ENCODE peak calls at places on chromosomes 11 and 22, in five cellular contexts. One of them, this sample, is unnamed.
A peak's percentile ranks its signal among the peaks of the same experiment; 100 is the strongest.

GRCh38 chr11:93025558-93026255 is 56.3 kb downstream of the MTNR1B start:
- DNase-seq in endodermal cell: no peak
- DNase-seq in H1: no peak
- DNase-seq in colonic mucosa: no peak
- DNase-seq in A549: no peak
- DNase-seq in this sample: no peak

GRCh38 chr11:87326594-87326993 is 288.9 kb downstream of the TMEM135 start:
- DNase-seq in endodermal cell: no peak
- DNase-seq in colonic mucosa: no peak
- DNase-seq in A549: no peak
- DNase-seq in H1: no peak
- DNase-seq in this sample: no peak

GRCh38 chr11:124736738-124737137 is 3.0 kb upstream of the NRGN start:
- DNase-seq in A549: no peak
- DNase-seq in endodermal cell: no peak
- DNase-seq in H1: no peak
- DNase-seq in colonic mucosa: no peak
- DNase-seq in this sample: no peak

GRCh38 chr11:126310229-126310991 is 6.5 kb downstream of the DCPS start:
- DNase-seq in A549: peak; percentile 63
- DNase-seq in H1: peak; percentile 82
- DNase-seq in endodermal cell: peak; percentile 92
- DNase-seq in colonic mucosa: peak; percentile 81
- DNase-seq in this sample: peak; percentile 85

GRCh38 chr11:133386852-133387251 is 145.4 kb downstream of the OPCML start:
- DNase-seq in A549: no peak
- DNase-seq in colonic mucosa: no peak
- DNase-seq in endodermal cell: no peak
- DNase-seq in H1: no peak
- DNase-seq in this sample: no peak

GRCh38 chr11:70090989-70091388 is 12.9 kb downstream of the ANO1 start:
- DNase-seq in A549: no peak
- DNase-seq in colonic mucosa: no peak
- DNase-seq in H1: no peak
- DNase-seq in endodermal cell: no peak
- DNase-seq in this sample: peak; percentile 41

GRCh38 chr22:46584081-46584903 is 35.9 kb upstream of the GRAMD4 start:
- DNase-seq in colonic mucosa: no peak
- DNase-seq in endodermal cell: peak; percentile 73
- DNase-seq in A549: no peak
- DNase-seq in H1: peak; percentile 61
- DNase-seq in this sample: no peak

GRCh38 chr11:3859373-3859881 is 4.0 kb downstream of the STIM1 start:
- DNase-seq in H1: no peak
- DNase-seq in A549: no peak
- DNase-seq in endodermal cell: peak; percentile 72
- DNase-seq in colonic mucosa: peak; percentile 69
- DNase-seq in this sample: peak; percentile 82

GRCh38 chr11:7597620-7598019 is 75.7 kb downstream of the CYB5R2 start:
- DNase-seq in endodermal cell: no peak
- DNase-seq in A549: no peak
- DNase-seq in colonic mucosa: peak; percentile 89
- DNase-seq in H1: no peak
- DNase-seq in this sample: no peak

GRCh38 chr11:77094841-77095365 is 7.7 kb upstream of the OMP start:
- DNase-seq in H1: no peak
- DNase-seq in colonic mucosa: no peak
- DNase-seq in endodermal cell: no peak
- DNase-seq in A549: no peak
- DNase-seq in this sample: no peak

GRCh38 chr22:36331912-36332622 is 55.7 kb downstream of the MYH9 start:
- DNase-seq in colonic mucosa: peak; percentile 78
- DNase-seq in A549: peak; percentile 18
- DNase-seq in H1: no peak
- DNase-seq in endodermal cell: peak; percentile 68
- DNase-seq in this sample: peak; percentile 59

GRCh38 chr22:41478891-41479521 is 10.1 kb downstream of the ACO2 start:
- DNase-seq in H1: no peak
- DNase-seq in colonic mucosa: no peak
- DNase-seq in A549: no peak
- DNase-seq in endodermal cell: no peak
- DNase-seq in this sample: no peak

GRCh38 chr22:47921906-47922305 is 1159.5 kb downstream of the TBC1D22A start:
- DNase-seq in A549: no peak
- DNase-seq in endodermal cell: no peak
- DNase-seq in H1: no peak
- DNase-seq in colonic mucosa: no peak
- DNase-seq in this sample: no peak

GRCh38 chr22:47918936-47919505 is 1156.6 kb downstream of the TBC1D22A start:
- DNase-seq in H1: no peak
- DNase-seq in A549: no peak
- DNase-seq in endodermal cell: no peak
- DNase-seq in colonic mucosa: no peak
- DNase-seq in this sample: no peak

GRCh38 chr22:47919893-47920292 is 1157.4 kb downstream of the TBC1D22A start:
- DNase-seq in H1: no peak
- DNase-seq in A549: no peak
- DNase-seq in endodermal cell: no peak
- DNase-seq in colonic mucosa: no peak
- DNase-seq in this sample: no peak

GRCh38 chr22:47920380-47920959 is 1158.0 kb downstream of the TBC1D22A start:
- DNase-seq in colonic mucosa: no peak
- DNase-seq in A549: no peak
- DNase-seq in H1: no peak
- DNase-seq in endodermal cell: no peak
- DNase-seq in this sample: no peak

GRCh38 chr22:47918276-47918928 is 1156.0 kb downstream of the TBC1D22A start:
- DNase-seq in A549: no peak
- DNase-seq in H1: no peak
- DNase-seq in colonic mucosa: no peak
- DNase-seq in endodermal cell: no peak
- DNase-seq in this sample: no peak
- H3K9me3 ChIP-seq in A549: no peaks in the 10 kb centered on the region
- H3K9me3 ChIP-seq in H1: peaks cover 49% of the 10 kb centered on the region
- H3K9me3 ChIP-seq in colonic mucosa: no peaks in the 10 kb centered on the region
- H3K9me3 ChIP-seq in endodermal cell: peaks cover 24% of the 10 kb centered on the region
- H3K9me3 ChIP-seq in this sample: no peaks in the 10 kb centered on the region

GRCh38 chr11:73242291-73243092 is 24.4 kb downstream of the P2RY2 start:
- DNase-seq in A549: peak; percentile 90
- DNase-seq in endodermal cell: peak; percentile 97
- DNase-seq in H1: peak; percentile 97
- DNase-seq in colonic mucosa: peak; percentile 74
- DNase-seq in this sample: peak; percentile 78
- H3K4me3 ChIP-seq in A549: no peak overlapping the region
- H3K4me3 ChIP-seq in endodermal cell: no peak overlapping the region
- H3K4me3 ChIP-seq in H1: peak overlapping the region; percentile 27
- H3K4me3 ChIP-seq in colonic mucosa: no peak overlapping the region
- H3K4me3 ChIP-seq in this sample: no peak overlapping the region

GRCh38 chr22:29266564-29267461 is 968 bp downstream of the RHBDD3 start:
- DNase-seq in H1: no peak
- DNase-seq in colonic mucosa: no peak
- DNase-seq in endodermal cell: peak; percentile 74
- DNase-seq in A549: no peak
- DNase-seq in this sample: peak; percentile 54
- H3K4me1 ChIP-seq in H1: peaks cover 6% of the 10 kb centered on the region
- H3K4me1 ChIP-seq in colonic mucosa: peaks cover 25% of the 10 kb centered on the region
- H3K4me1 ChIP-seq in endodermal cell: peaks cover 16% of the 10 kb centered on the region
- H3K4me1 ChIP-seq in A549: peaks cover 26% of the 10 kb centered on the region
- H3K4me1 ChIP-seq in this sample: peaks cover 25% of the 10 kb centered on the region

DNA sequence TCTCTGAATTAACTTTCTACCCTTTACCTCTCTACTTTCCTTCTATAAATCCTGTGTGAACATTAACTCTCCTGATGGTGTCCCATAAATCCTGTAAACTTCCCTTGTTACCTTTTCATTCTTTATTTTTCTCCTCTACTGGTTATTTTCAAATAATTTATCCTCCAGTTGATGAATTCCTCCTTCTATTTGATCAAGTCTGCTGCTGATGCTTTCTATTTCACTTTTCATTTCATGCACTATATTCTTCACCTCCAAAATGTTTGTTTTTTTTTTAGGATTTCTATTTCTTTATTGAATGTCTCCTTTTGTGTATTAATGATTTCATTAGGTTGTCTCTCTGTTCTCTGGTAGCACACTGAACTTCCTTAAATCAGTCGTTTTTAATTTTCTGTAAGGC is 68.6 kb downstream of the KCNQ1OT1 start:
- DNase-seq in colonic mucosa: no peak
- DNase-seq in A549: no peak
- DNase-seq in endodermal cell: no peak
- DNase-seq in H1: no peak
- DNase-seq in this sample: no peak
- H3K9me3 ChIP-seq in colonic mucosa: peaks cover 3% of the 10 kb centered on the region
- H3K9me3 ChIP-seq in A549: peaks cover 78% of the 10 kb centered on the region
- H3K9me3 ChIP-seq in endodermal cell: peaks cover 78% of the 10 kb centered on the region
- H3K9me3 ChIP-seq in H1: peaks cover 52% of the 10 kb centered on the region
- H3K9me3 ChIP-seq in this sample: no peaks in the 10 kb centered on the region

GRCh38 chr11:67054851-67055523 is 1.7 kb upstream of the RHOD start:
- DNase-seq in colonic mucosa: peak; percentile 85
- DNase-seq in A549: peak; percentile 96
- DNase-seq in endodermal cell: no peak
- DNase-seq in H1: no peak
- DNase-seq in this sample: peak; percentile 79

GRCh38 chr11:67057410-67057757 is 737 bp downstream of the RHOD start:
- DNase-seq in endodermal cell: no peak
- DNase-seq in H1: no peak
- DNase-seq in A549: no peak
- DNase-seq in colonic mucosa: no peak
- DNase-seq in this sample: no peak

GRCh38 chr11:67056267-67056639 is 394 bp upstream of the RHOD start:
- DNase-seq in H1: no peak
- DNase-seq in A549: no peak
- DNase-seq in colonic mucosa: no peak
- DNase-seq in endodermal cell: no peak
- DNase-seq in this sample: no peak

GRCh38 chr11:67056640-67057409 is at the start of gene RHOD:
- DNase-seq in colonic mucosa: peak; percentile 61
- DNase-seq in A549: no peak
- DNase-seq in H1: peak; percentile 86
- DNase-seq in endodermal cell: peak; percentile 90
- DNase-seq in this sample: peak; percentile 49

DNA sequence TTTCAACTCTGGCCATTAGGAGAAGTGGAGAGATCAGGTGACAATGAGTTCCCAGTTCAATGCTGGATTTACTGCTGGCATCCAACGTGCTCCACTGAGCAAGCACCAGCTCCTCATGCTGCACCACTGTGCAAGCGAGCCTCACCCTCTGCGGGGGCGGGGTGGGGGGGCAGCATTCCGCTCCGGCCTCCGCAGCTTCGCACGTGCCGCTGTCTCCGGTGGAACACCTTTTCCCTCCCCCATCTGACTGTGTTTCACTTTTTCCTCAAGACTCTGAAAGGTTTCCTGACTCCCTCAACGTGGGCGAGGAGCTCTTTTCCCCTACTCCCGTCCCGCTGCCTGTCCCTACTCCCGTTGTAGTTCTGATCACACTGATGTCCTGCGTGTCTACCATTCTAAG is 835 bp upstream of the RHOD start:
- DNase-seq in colonic mucosa: no peak
- DNase-seq in endodermal cell: no peak
- DNase-seq in H1: no peak
- DNase-seq in A549: no peak
- DNase-seq in this sample: peak; percentile 33
- H3K4me3 ChIP-seq in colonic mucosa: peak overlapping the region; percentile 47
- H3K4me3 ChIP-seq in endodermal cell: peak overlapping the region; percentile 83
- H3K4me3 ChIP-seq in H1: peak overlapping the region; percentile 40
- H3K4me3 ChIP-seq in A549: peak overlapping the region; percentile 66
- H3K4me3 ChIP-seq in this sample: no peak overlapping the region